ENCODE peak calls at places on chromosomes 4 and X, in six cellular contexts. W is amygdala, X is choroid plexus epithelial cell, K is A549, O is H9, G is stromal cell of bone marrow. Y is an unnamed sample.

GRCh38 chr4:95409750-95410149 is 139.0 kb downstream of the UNC5C start:
- DNase-seq in W (no peak), K (no peak), X (no peak), G (no peak), O (no peak), Y (no peak)

GRCh38 chrX:150473371-150473770 is 95.0 kb upstream of the MTM1 start:
- DNase-seq in O (no peak), K (no peak), W (no peak), G (no peak), X (no peak), Y (no peak)

GRCh38 chrX:123959281-123960063 is 2.0 kb upstream of the STAG2 start:
- DNase-seq in W (peak), O (no peak), K (peak), G (no peak), X (peak), Y (no peak)

GRCh38 chr4:82560853-82561744 is 689 bp downstream of the TMEM150C start:
- DNase-seq in O (peak), W (no peak), G (no peak), K (no peak), X (no peak), Y (no peak)

GRCh38 chr4:186946682-186947294 is 223.1 kb upstream of the FAT1 start:
- DNase-seq in K (peak), O (peak), G (no peak), X (peak), W (no peak), Y (no peak)

GRCh38 chrX:40245411-40246140 is 147.8 kb upstream of the BCOR start:
- DNase-seq in O (no peak), W (no peak), G (peak), K (no peak), X (peak), Y (no peak)

GRCh38 chrX:6826856-6827255 is 291.9 kb upstream of the VCX3A start:
- DNase-seq in W (no peak), X (no peak), K (no peak), G (no peak), O (no peak), Y (no peak)

GRCh38 chr4:8730159-8730558 is 137.6 kb downstream of the CPZ start:
- DNase-seq in W (no peak), O (peak), X (no peak), G (no peak), K (no peak), Y (no peak)